ENCODE peak calls at places on chromosomes 11 and 22, in eight cellular contexts. One of them, this sample, is unnamed.

GRCh38 chr11:8732748-8733241 is 50.2 kb downstream of the RPL27A start:
- DNase-seq in EL: peak; percentile 89
- DNase-seq in activated CD4-positive, alpha-beta T cell treated with anti-CD3 and anti-CD28 coated beads for 24 hours: no peak
- DNase-seq in tibial nerve: peak; percentile 39
- DNase-seq in neural progenitor cell: no peak
- DNase-seq in activated CD8-positive, alpha-beta memory T cell treated with anti-CD3 and anti-CD28 coated beads for 24 hours: no peak
- DNase-seq in NCI-H2171 treated with DMSO at 0.1 percent for 48 hours: no peak
- DNase-seq in EH: peak; percentile 93
- DNase-seq in this sample: peak; percentile 94

GRCh38 chr22:46148885-46149492 is 1.3 kb upstream of the PPARA start:
- DNase-seq in EL: no peak
- DNase-seq in activated CD4-positive, alpha-beta T cell treated with anti-CD3 and anti-CD28 coated beads for 24 hours: no peak
- DNase-seq in tibial nerve: no peak
- DNase-seq in neural progenitor cell: no peak
- DNase-seq in activated CD8-positive, alpha-beta memory T cell treated with anti-CD3 and anti-CD28 coated beads for 24 hours: no peak
- DNase-seq in NCI-H2171 treated with DMSO at 0.1 percent for 48 hours: no peak
- DNase-seq in EH: no peak
- DNase-seq in this sample: no peak

GRCh38 chr11:26626346-26626745 is 54.3 kb upstream of the MUC15 start:
- DNase-seq in EL: no peak
- DNase-seq in activated CD4-positive, alpha-beta T cell treated with anti-CD3 and anti-CD28 coated beads for 24 hours: no peak
- DNase-seq in tibial nerve: no peak
- DNase-seq in neural progenitor cell: no peak
- DNase-seq in activated CD8-positive, alpha-beta memory T cell treated with anti-CD3 and anti-CD28 coated beads for 24 hours: no peak
- DNase-seq in NCI-H2171 treated with DMSO at 0.1 percent for 48 hours: no peak
- DNase-seq in EH: no peak
- DNase-seq in this sample: peak; percentile 48

GRCh38 chr22:27139935-27140493 is 482.6 kb downstream of the MIAT start:
- DNase-seq in EL: peak; percentile 93
- DNase-seq in activated CD4-positive, alpha-beta T cell treated with anti-CD3 and anti-CD28 coated beads for 24 hours: no peak
- DNase-seq in tibial nerve: no peak
- DNase-seq in neural progenitor cell: peak; percentile 31
- DNase-seq in activated CD8-positive, alpha-beta memory T cell treated with anti-CD3 and anti-CD28 coated beads for 24 hours: no peak
- DNase-seq in NCI-H2171 treated with DMSO at 0.1 percent for 48 hours: no peak
- DNase-seq in EH: peak; percentile 88
- DNase-seq in this sample: peak; percentile 84

GRCh38 chr11:63880031-63880841 is 36.7 kb downstream of the RCOR2 start:
- DNase-seq in EL: peak; percentile 66
- DNase-seq in activated CD4-positive, alpha-beta T cell treated with anti-CD3 and anti-CD28 coated beads for 24 hours: no peak
- DNase-seq in tibial nerve: no peak
- DNase-seq in neural progenitor cell: peak; percentile 28
- DNase-seq in activated CD8-positive, alpha-beta memory T cell treated with anti-CD3 and anti-CD28 coated beads for 24 hours: no peak
- DNase-seq in NCI-H2171 treated with DMSO at 0.1 percent for 48 hours: peak; percentile 73
- DNase-seq in EH: peak; percentile 82
- DNase-seq in this sample: peak; percentile 56

GRCh38 chr11:100637706-100638105 is 49.4 kb upstream of the ARHGAP42 start:
- DNase-seq in EL: no peak
- DNase-seq in activated CD4-positive, alpha-beta T cell treated with anti-CD3 and anti-CD28 coated beads for 24 hours: no peak
- DNase-seq in tibial nerve: no peak
- DNase-seq in neural progenitor cell: no peak
- DNase-seq in activated CD8-positive, alpha-beta memory T cell treated with anti-CD3 and anti-CD28 coated beads for 24 hours: no peak
- DNase-seq in NCI-H2171 treated with DMSO at 0.1 percent for 48 hours: peak; percentile 90
- DNase-seq in EH: no peak
- DNase-seq in this sample: no peak

GRCh38 chr11:44005076-44005800 is 42.5 kb upstream of the ACCSL start:
- DNase-seq in EL: no peak
- DNase-seq in activated CD4-positive, alpha-beta T cell treated with anti-CD3 and anti-CD28 coated beads for 24 hours: no peak
- DNase-seq in tibial nerve: no peak
- DNase-seq in neural progenitor cell: peak; percentile 77
- DNase-seq in activated CD8-positive, alpha-beta memory T cell treated with anti-CD3 and anti-CD28 coated beads for 24 hours: no peak
- DNase-seq in NCI-H2171 treated with DMSO at 0.1 percent for 48 hours: peak; percentile 94
- DNase-seq in EH: no peak
- DNase-seq in this sample: no peak

GRCh38 chr11:334264-335033 is 13.8 kb upstream of the IFITM3 start:
- DNase-seq in EL: no peak
- DNase-seq in activated CD4-positive, alpha-beta T cell treated with anti-CD3 and anti-CD28 coated beads for 24 hours: no peak
- DNase-seq in tibial nerve: no peak
- DNase-seq in neural progenitor cell: peak; percentile 83
- DNase-seq in activated CD8-positive, alpha-beta memory T cell treated with anti-CD3 and anti-CD28 coated beads for 24 hours: no peak
- DNase-seq in NCI-H2171 treated with DMSO at 0.1 percent for 48 hours: no peak
- DNase-seq in EH: no peak
- DNase-seq in this sample: no peak

GRCh38 chr11:67408437-67409200 is 4.7 kb downstream of the TBC1D10C start:
- DNase-seq in EL: no peak
- DNase-seq in activated CD4-positive, alpha-beta T cell treated with anti-CD3 and anti-CD28 coated beads for 24 hours: no peak
- DNase-seq in tibial nerve: no peak
- DNase-seq in neural progenitor cell: no peak
- DNase-seq in activated CD8-positive, alpha-beta memory T cell treated with anti-CD3 and anti-CD28 coated beads for 24 hours: peak; percentile 74
- DNase-seq in NCI-H2171 treated with DMSO at 0.1 percent for 48 hours: no peak
- DNase-seq in EH: no peak
- DNase-seq in this sample: no peak

GRCh38 chr11:117833401-117833891 is 8.9 kb upstream of the FXYD2 start:
- DNase-seq in EL: no peak
- DNase-seq in activated CD4-positive, alpha-beta T cell treated with anti-CD3 and anti-CD28 coated beads for 24 hours: no peak
- DNase-seq in tibial nerve: no peak
- DNase-seq in neural progenitor cell: no peak
- DNase-seq in activated CD8-positive, alpha-beta memory T cell treated with anti-CD3 and anti-CD28 coated beads for 24 hours: peak; percentile 54
- DNase-seq in NCI-H2171 treated with DMSO at 0.1 percent for 48 hours: peak; percentile 55
- DNase-seq in EH: no peak
- DNase-seq in this sample: no peak

GRCh38 chr11:2378527-2379210 is 1.6 kb downstream of the CD81 start:
- DNase-seq in EL: peak; percentile 74
- DNase-seq in activated CD4-positive, alpha-beta T cell treated with anti-CD3 and anti-CD28 coated beads for 24 hours: no peak
- DNase-seq in tibial nerve: peak; percentile 61
- DNase-seq in neural progenitor cell: peak; percentile 29
- DNase-seq in activated CD8-positive, alpha-beta memory T cell treated with anti-CD3 and anti-CD28 coated beads for 24 hours: no peak
- DNase-seq in NCI-H2171 treated with DMSO at 0.1 percent for 48 hours: no peak
- DNase-seq in EH: peak; percentile 75
- DNase-seq in this sample: no peak

GRCh38 chr11:102177974-102178631 is 67.9 kb downstream of the YAP1 start:
- DNase-seq in EL: peak; percentile 86
- DNase-seq in activated CD4-positive, alpha-beta T cell treated with anti-CD3 and anti-CD28 coated beads for 24 hours: no peak
- DNase-seq in tibial nerve: no peak
- DNase-seq in neural progenitor cell: no peak
- DNase-seq in activated CD8-positive, alpha-beta memory T cell treated with anti-CD3 and anti-CD28 coated beads for 24 hours: no peak
- DNase-seq in NCI-H2171 treated with DMSO at 0.1 percent for 48 hours: no peak
- DNase-seq in EH: peak; percentile 90
- DNase-seq in this sample: peak; percentile 93

This sample was measured in HT1080.